ENCODE peak calls at places on chromosomes 4 and X, in ten cellular contexts. W is IMR-90, Q is AG09309, I is left lung, T is foreskin fibroblast, O is suprapubic skin, E is heart left ventricle, F is nephron progenitor cell, G is GM10248, M is progenitor cell of endocrine pancreas. B is an unnamed sample.

GRCh38 chr4:82786794-82787193 is 11.8 kb downstream of the SCD5 start:
- DNase-seq in W (no peak), Q (no peak), I (no peak), T (no peak), O (no peak), E (no peak), F (no peak), G (no peak), M (no peak), B (no peak)

GRCh38 chr4:41597494-41597893 is 59.5 kb downstream of the LIMCH1 start:
- DNase-seq in W (no peak), Q (no peak), I (no peak), T (no peak), O (no peak), E (no peak), F (no peak), G (no peak), M (no peak), B (no peak)

GRCh38 chr4:67933755-67934154 is 29.5 kb downstream of the TMPRSS11A start:
- DNase-seq in W (no peak), Q (no peak), I (no peak), T (no peak), O (no peak), E (no peak), F (no peak), G (no peak), M (no peak), B (no peak)

GRCh38 chrX:2863646-2864045 is 34.9 kb downstream of the GYG2 start:
- DNase-seq in W (peak), Q (no peak), I (no peak), T (peak), O (no peak), E (no peak), F (no peak), G (no peak), M (no peak), B (no peak)

GRCh38 chr4:80138556-80139538 is 58.5 kb upstream of the PRDM8 start:
- DNase-seq in W (peak), Q (peak), I (no peak), T (peak), O (no peak), E (no peak), F (no peak), G (peak), M (no peak), B (no peak)

GRCh38 chr4:150219841-150220240 is 141.6 kb downstream of the DCLK2 start:
- DNase-seq in W (peak), Q (no peak), I (no peak), T (peak), O (no peak), E (no peak), F (no peak), G (no peak), M (no peak), B (no peak)

GRCh38 chr4:8900588-8900987 is 28.9 kb upstream of the HMX1 start:
- DNase-seq in W (no peak), Q (no peak), I (peak), T (no peak), O (no peak), E (no peak), F (no peak), G (no peak), M (no peak), B (no peak)

GRCh38 chrX:40077906-40078305 is 19.9 kb downstream of the BCOR start:
- DNase-seq in W (no peak), Q (no peak), I (no peak), T (no peak), O (no peak), E (no peak), F (no peak), G (no peak), M (no peak), B (no peak)

GRCh38 chr4:125432078-125432477 is 117.3 kb downstream of the FAT4 start:
- DNase-seq in W (peak), Q (no peak), I (no peak), T (peak), O (no peak), E (no peak), F (peak), G (no peak), M (no peak), B (no peak)

GRCh38 chrX:110989869-110990268 is 106.1 kb upstream of the PAK3 start:
- DNase-seq in W (no peak), Q (no peak), I (no peak), T (no peak), O (no peak), E (no peak), F (no peak), G (no peak), M (no peak), B (no peak)

GRCh38 chr4:104146048-104146447 is 348.6 kb downstream of the CXXC4 start:
- DNase-seq in W (no peak), Q (no peak), I (no peak), T (no peak), O (no peak), E (no peak), F (no peak), G (no peak), M (no peak), B (no peak)

GRCh38 chrX:19350831-19351447 is 7.2 kb downstream of the PDHA1 start:
- DNase-seq in W (no peak), Q (no peak), I (no peak), T (no peak), O (no peak), E (no peak), F (no peak), G (peak), M (no peak), B (no peak)

GRCh38 chrX:122552291-122552800 is 631.7 kb upstream of the GRIA3 start:
- DNase-seq in W (no peak), Q (peak), I (no peak), T (peak), O (no peak), E (no peak), F (no peak), G (no peak), M (no peak), B (no peak)

GRCh38 chr4:102789317-102789717 is 28.5 kb upstream of the MANBA start:
- DNase-seq in W (peak), Q (no peak), I (no peak), T (peak), O (no peak), E (no peak), F (no peak), G (no peak), M (no peak), B (no peak)

GRCh38 chr4:53365121-53365485 is 758 bp downstream of the SCFD2 start:
- DNase-seq in W (peak), Q (no peak), I (no peak), T (peak), O (no peak), E (no peak), F (no peak), G (peak), M (no peak), B (no peak)

GRCh38 chrX:70012756-70013155 is 37.0 kb downstream of the AWAT2 start:
- DNase-seq in W (no peak), Q (no peak), I (no peak), T (no peak), O (no peak), E (no peak), F (no peak), G (no peak), M (no peak), B (no peak)

GRCh38 chrX:110159865-110160264 is 157.0 kb downstream of the TMEM164 start:
- DNase-seq in W (no peak), Q (no peak), I (no peak), T (no peak), O (no peak), E (no peak), F (no peak), G (no peak), M (no peak), B (no peak)

DNA sequence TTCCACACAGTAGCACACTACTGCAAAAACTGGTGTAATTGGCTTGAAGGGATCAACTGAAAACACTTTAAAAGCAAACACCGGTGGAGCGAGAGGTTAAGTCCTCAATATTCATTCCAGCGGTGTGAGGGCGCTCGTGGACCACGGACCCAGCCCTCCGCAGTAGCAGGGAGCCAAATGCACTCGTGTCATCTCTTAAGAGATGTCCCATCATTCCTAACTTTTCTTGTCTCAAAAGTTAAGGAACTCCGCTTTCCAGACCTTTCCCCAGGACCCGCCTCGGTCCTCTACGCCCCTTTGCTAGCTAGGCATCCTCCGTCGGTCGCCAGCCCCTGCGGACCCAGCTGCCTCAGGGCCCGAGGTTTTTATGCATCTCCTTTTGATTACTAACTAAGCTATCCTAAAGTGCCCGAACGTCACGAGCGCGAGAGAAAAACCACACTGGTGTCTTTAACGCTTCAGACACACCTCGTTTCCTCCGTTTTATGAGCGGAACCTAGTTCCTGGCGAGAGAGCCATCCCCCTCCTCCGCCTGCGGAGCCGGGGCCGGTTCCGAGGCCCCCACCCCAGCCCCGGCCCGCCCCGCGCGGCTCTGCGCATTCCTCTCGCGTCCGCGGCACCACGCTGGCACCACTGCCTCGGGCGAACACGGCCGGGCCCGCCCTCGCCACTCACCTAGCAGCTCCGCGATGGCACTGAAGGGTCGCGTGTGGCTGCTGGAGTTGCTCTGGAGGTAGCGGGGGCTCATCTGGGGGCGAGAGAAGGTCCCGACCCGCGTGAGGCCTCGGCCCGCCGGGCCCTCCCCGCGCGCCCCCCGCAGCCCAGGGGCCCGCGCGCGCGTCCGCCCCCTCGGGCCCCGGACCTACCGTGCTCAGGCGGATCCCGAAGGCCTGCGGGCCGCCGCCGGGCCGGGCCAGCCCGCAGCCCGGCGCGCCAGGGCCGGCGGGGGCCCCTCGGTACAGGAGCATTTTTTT is 723 bp downstream of the MORC4 start:
- DNase-seq in W (peak), Q (no peak), I (peak), T (peak), O (peak), E (peak), F (peak), G (peak), M (no peak), B (peak)
- TF ChIP-seq CTCF in W (peak), Q (peak), I (peak), T (peak), O (peak), E (peak), F (peak), G (peak), M (peak), B (no peak)

DNA sequence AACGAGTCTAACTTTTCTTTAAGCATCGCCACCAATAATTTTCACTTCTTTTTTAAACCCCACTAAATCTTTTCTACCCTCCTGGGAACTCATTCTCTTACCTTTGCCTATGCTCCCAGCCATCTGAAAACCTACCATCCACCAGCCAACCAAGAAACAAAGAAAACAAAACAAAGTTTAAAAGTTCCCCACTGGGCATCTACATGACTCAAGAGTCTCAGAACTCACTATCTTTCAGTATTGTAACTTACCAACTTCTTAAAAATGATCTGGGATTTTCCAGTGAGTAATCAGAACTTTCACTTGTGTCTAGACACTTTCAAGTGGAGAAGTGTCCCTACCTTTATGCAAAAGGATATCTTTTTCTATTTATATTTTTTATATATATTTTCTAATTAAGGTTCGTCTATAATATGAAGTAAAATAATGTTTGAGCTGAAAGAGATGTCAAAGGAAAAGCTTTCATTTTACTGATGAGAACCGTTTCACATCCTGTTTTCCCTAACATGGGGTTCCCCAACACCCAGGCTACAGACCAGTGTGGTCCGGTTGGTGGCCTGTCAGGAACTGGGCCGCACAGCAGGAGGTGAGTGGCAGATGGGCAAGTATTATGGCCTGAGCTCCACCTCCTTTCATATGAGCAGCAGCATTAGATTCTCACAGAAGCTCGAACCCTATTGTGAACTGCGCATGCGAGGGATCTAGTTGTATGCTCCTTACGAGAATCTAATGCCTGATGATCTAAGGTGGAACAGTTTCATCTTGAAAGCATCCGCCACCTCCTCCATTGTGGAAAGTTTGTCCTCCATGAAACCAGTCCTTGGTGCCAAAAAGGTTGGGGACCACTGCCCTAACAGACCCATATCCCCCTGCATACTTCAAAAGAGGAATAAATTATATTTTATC is 9.8 kb upstream of the TIGD2 start:
- DNase-seq in W (no peak), Q (no peak), I (no peak), T (no peak), O (no peak), E (no peak), F (no peak), G (peak), M (no peak), B (no peak)
- TF ChIP-seq CTCF in W (no peak), Q (no peak), I (no peak), T (no peak), O (no peak), E (no peak), F (no peak), G (no peak), M (no peak), B (no peak)

GRCh38 chrX:10326578-10326977 is 169.8 kb downstream of the CLCN4 start:
- DNase-seq in W (peak), Q (peak), I (no peak), T (peak), O (no peak), E (no peak), F (no peak), G (no peak), M (no peak), B (no peak)
- TF ChIP-seq CTCF in W (peak), Q (peak), I (no peak), T (peak), O (no peak), E (peak), F (no peak), G (peak), M (no peak), B (no peak)

GRCh38 chrX:30488092-30488491 is 89.5 kb downstream of the TASL start:
- DNase-seq in W (peak), Q (no peak), I (no peak), T (peak), O (no peak), E (no peak), F (no peak), G (peak), M (no peak), B (no peak)
- TF ChIP-seq CTCF in W (peak), Q (peak), I (no peak), T (no peak), O (no peak), E (no peak), F (peak), G (no peak), M (peak), B (no peak)

DNA sequence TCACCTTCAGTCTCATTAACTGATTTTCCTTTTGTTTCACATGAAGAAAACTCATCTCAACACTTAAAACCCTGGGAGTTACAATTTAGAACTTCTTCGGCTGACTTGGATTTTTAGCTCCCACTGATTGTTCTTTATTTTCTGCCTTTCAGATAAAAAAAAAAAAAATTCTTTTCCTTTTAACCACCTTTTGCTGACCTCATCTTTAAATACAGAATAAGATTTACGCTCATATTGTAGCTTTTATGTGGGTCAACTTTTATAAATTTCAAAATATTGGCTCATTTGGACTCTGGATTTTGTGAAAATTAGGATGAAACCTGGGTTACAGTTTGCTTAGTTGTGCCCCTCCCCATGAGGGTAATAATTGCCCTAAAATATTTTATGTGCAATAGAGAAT is 659.3 kb downstream of the ZNF674 start:
- DNase-seq in W (no peak), Q (no peak), I (no peak), T (no peak), O (no peak), E (no peak), F (no peak), G (no peak), M (no peak), B (no peak)
- TF ChIP-seq CTCF in W (no peak), Q (no peak), I (no peak), T (no peak), O (no peak), E (no peak), F (no peak), G (no peak), M (no peak), B (no peak)

DNA sequence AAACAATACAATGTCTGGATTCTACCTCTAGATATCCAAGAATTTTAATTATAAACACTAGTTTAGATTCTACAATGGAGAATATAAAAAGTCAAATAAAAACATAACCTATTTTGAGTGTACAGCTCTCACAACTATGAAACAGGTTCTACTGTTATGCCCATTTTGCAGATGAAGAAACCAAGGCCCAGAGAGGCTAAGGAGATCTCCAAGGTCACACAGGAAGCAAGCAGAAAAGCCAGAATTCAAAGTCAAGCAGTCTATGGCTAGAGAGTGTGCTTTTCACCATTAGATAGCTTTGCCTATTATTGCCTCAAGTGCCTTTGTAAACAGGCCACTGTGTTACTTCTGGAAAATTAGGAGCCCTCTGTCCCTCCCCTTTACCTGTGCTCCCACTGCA is 7.3 kb downstream of the TAPT1 start:
- DNase-seq in W (no peak), Q (no peak), I (no peak), T (no peak), O (no peak), E (no peak), F (no peak), G (no peak), M (no peak), B (no peak)
- TF ChIP-seq CTCF in W (no peak), Q (no peak), I (no peak), T (no peak), O (no peak), E (no peak), F (no peak), G (no peak), M (no peak), B (no peak)

GRCh38 chrX:113275769-113276168 is 435.1 kb upstream of the AMOT start:
- DNase-seq in W (no peak), Q (no peak), I (no peak), T (no peak), O (no peak), E (no peak), F (no peak), G (no peak), M (no peak), B (no peak)
- TF ChIP-seq CTCF in W (no peak), Q (no peak), I (no peak), T (no peak), O (no peak), E (no peak), F (no peak), G (no peak), M (no peak), B (no peak)

GRCh38 chr4:4430492-4431195 is 43.7 kb downstream of the NSG1 start:
- DNase-seq in W (peak), Q (peak), I (no peak), T (peak), O (no peak), E (no peak), F (peak), G (peak), M (no peak), B (no peak)
- TF ChIP-seq CTCF in W (peak), Q (peak), I (peak), T (peak), O (peak), E (peak), F (peak), G (peak), M (peak), B (no peak)

DNA sequence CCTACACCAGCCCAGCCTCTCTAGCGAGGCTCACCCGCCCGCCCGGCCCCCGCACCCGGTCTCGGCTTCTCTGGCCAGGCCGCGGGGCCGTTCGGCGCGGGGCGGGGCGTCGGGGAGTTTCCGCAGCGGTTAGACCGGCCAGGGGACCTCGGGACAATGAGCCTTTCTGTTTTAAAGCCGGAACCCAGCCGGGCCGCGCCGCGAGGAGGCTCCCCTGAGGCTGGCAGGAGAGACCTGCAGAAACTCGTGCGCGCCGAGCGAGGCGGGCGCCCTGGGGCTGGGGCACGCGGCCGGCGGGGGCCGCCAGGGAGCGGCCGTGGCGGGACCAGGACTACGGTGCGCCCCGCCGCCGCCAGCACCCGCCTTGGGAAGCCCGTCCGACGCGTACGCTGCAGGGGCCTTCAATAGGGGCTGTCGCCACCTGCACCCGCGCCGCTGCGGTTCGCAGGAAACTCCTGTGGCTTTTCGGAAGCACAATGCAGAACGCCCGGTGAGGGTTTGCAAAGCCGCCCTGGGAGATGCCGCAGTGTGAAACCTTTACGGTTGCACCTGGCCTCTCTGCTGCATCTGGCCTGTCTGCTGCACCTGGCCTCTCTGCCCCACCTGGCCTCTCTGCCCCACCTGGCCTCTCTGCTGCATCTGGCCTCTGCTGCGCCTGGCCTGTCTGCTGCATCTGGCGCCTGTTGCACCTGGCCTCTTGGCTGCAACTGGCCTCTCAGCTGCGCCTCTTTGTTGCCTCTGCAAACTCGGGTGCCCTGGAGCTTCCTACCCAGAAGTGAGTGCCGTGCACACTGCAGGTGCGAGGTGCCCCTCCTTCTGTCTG is 63.9 kb downstream of the TRAPPC11 start:
- DNase-seq in W (peak), Q (no peak), I (peak), T (peak), O (peak), E (peak), F (peak), G (peak), M (peak), B (peak)
- TF ChIP-seq CTCF in W (no peak), Q (no peak), I (peak), T (no peak), O (no peak), E (peak), F (no peak), G (no peak), M (peak), B (no peak)

GRCh38 chr4:12723849-12724447 is 760.2 kb downstream of the RAB28 start:
- DNase-seq in W (no peak), Q (no peak), I (no peak), T (no peak), O (no peak), E (no peak), F (no peak), G (no peak), M (no peak), B (no peak)
- TF ChIP-seq CTCF in W (no peak), Q (no peak), I (no peak), T (no peak), O (no peak), E (no peak), F (no peak), G (no peak), M (peak), B (no peak)

B was measured in omental fat pad.